ENCODE peak calls at places on chromosomes 6 and 20, in six cellular contexts. Q, J, V, X, R and L are unnamed samples.
A peak's percentile ranks its signal among the peaks of the same experiment; 100 is the strongest.

GRCh38 chr6:170091639-170092579 is 199.0 kb downstream of the DLL1 start:
- DNase-seq in Q (peak; percentile 9), J (no peak), V (no peak), X (no peak), R (no peak), L (no peak)

GRCh38 chr20:32274359-32274758 is 3.1 kb upstream of the KIF3B start:
- DNase-seq in Q (no peak), J (no peak), V (no peak), X (no peak), R (no peak), L (no peak)

GRCh38 chr6:7107578-7108195 is at the start of gene RREB1:
- DNase-seq in Q (peak; percentile 61), J (peak; percentile 62), V (peak; percentile 90), X (peak; percentile 93), R (peak; percentile 61), L (peak; percentile 74)

GRCh38 chr6:15608406-15608805 is 54.4 kb downstream of the DTNBP1 start:
- DNase-seq in Q (no peak), J (no peak), V (no peak), X (no peak), R (peak; percentile 66), L (no peak)

GRCh38 chr6:53830356-53830755 is 35.6 kb downstream of the LRRC1 start:
- DNase-seq in Q (no peak), J (no peak), V (no peak), X (no peak), R (no peak), L (no peak)

GRCh38 chr6:105468850-105469249 is 66.0 kb upstream of the PREP start:
- DNase-seq in Q (no peak), J (no peak), V (no peak), X (no peak), R (no peak), L (no peak)

GRCh38 chr20:57432874-57433491 is 41.8 kb downstream of the RBM38 start:
- DNase-seq in Q (peak; percentile 53), J (no peak), V (peak; percentile 98), X (peak; percentile 92), R (peak; percentile 31), L (peak; percentile 84)

GRCh38 chr6:4355241-4355640 is 219.9 kb upstream of the ECI2 start:
- DNase-seq in Q (no peak), J (no peak), V (no peak), X (no peak), R (peak; percentile 84), L (no peak)

GRCh38 chr20:63702751-63703470 is 4.9 kb downstream of the ARFRP1 start:
- DNase-seq in Q (no peak), J (no peak), V (peak; percentile 9), X (no peak), R (no peak), L (no peak)

GRCh38 chr6:69487688-69488087 is 309.1 kb downstream of the LMBRD1 start:
- DNase-seq in Q (no peak), J (no peak), V (peak; percentile 24), X (no peak), R (peak; percentile 0), L (no peak)

GRCh38 chr6:158554611-158555361 is 5.1 kb upstream of the TMEM181 start:
- DNase-seq in Q (no peak), J (no peak), V (no peak), X (no peak), R (no peak), L (no peak)

GRCh38 chr20:58342104-58342945 is 32.8 kb downstream of the RAB22A start:
- DNase-seq in Q (no peak), J (no peak), V (no peak), X (no peak), R (peak; percentile 29), L (no peak)

GRCh38 chr20:59526242-59527225 is 77.8 kb upstream of the PHACTR3 start:
- DNase-seq in Q (no peak), J (no peak), V (peak; percentile 29), X (no peak), R (peak; percentile 17), L (no peak)
- TF ChIP-seq CTCF in Q (no peak), J (peak; percentile 47), V (peak; percentile 52), X (no peak), R (no peak), L (no peak)

DNA sequence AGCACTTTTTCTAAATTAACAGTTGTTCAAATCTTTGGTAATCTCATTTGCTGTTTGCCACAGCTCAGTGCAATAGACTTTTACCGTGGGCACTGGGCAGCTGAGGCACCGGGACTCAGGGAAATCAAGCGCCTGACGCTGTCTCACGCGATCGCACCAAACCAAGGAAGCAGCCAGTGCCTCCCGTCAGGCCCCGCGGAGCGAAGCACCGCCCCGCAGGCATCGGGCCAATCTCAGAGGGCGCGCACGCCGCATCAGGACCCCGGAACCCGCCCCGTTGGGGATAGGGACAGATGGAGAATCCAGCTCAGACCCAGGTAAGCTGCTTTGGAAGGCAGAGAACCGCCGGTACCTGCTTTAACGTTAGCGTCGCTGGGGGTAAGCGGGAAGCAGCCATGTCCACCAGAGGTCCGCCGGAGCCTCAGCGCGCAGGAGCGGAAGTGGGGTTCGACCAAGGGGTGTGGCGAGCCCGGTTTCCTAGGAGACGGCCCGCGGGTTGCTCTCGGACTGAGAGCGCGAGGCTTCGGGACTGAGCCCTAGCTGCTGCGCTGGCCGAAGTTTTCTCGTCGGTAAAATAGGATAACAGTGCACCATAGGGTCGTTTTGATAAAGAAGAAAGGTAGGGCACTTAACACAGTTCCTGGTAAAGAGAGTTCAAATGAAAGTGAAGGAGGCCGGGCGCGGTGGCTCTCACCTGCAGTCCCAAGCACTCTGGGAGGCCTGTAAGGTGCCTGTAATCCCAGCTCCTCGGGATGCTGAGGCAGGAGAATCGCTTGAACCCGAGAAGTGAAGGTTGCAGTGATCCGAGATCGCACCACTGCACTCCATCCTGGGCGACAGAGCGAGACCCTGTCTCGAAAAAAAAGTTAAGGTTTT is at the start of gene LYRM2:
- DNase-seq in Q (peak; percentile 89), J (peak; percentile 94), V (peak; percentile 93), X (peak; percentile 91), R (peak; percentile 87), L (peak; percentile 94)
- TF ChIP-seq CTCF in Q (no peak), J (no peak), V (no peak), X (no peak), R (no peak), L (no peak)

GRCh38 chr20:15011631-15012030 is 674.2 kb upstream of the FLRT3 start:
- DNase-seq in Q (no peak), J (no peak), V (no peak), X (no peak), R (no peak), L (no peak)
- TF ChIP-seq CTCF in Q (no peak), J (no peak), V (no peak), X (no peak), R (no peak), L (no peak)

GRCh38 chr6:144778773-144779531 is 493.8 kb downstream of the UTRN start:
- DNase-seq in Q (no peak), J (no peak), V (no peak), X (peak; percentile 5), R (peak; percentile 1), L (no peak)
- TF ChIP-seq CTCF in Q (no peak), J (no peak), V (peak; percentile 9), X (no peak), R (no peak), L (no peak)

GRCh38 chr20:49508435-49509199 is 26.1 kb upstream of the KCNB1 start:
- DNase-seq in Q (no peak), J (peak; percentile 28), V (peak; percentile 64), X (peak; percentile 60), R (peak; percentile 52), L (peak; percentile 10)
- TF ChIP-seq CTCF in Q (no peak), J (peak; percentile 48), V (peak; percentile 39), X (no peak), R (peak; percentile 81), L (peak; percentile 60)

DNA sequence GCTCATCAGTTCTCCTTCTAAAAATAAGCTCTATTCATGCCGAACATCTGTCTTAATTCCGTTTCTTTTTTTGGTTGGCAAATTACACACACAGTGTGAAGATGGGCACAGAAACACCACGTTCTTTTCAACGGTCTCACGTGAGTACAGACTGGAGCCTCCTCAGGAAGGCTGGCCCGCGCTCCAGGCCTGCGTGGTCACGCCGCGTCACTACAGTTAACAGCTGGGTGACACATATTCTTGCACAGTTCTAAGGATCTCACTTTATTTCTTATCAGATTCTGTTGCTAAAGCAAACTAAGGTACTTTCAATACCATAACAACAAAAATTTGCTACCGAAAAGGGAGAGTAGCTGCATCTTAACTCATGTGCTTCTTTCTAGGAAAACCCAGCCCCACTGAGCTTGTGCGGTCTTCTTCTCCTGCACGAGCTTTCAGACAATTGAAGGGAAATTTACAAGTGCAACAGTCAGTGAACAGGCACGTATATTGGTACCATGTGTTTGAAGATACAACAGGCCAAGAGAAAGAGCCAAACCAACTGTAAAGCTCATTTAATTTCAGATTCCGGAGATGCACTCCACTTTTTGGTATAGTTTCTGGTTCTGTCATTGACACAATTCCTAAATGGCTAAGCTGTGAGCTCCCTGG is 55.6 kb upstream of the MPC1 start:
- DNase-seq in Q (no peak), J (no peak), V (no peak), X (no peak), R (no peak), L (no peak)
- TF ChIP-seq CTCF in Q (no peak), J (no peak), V (no peak), X (no peak), R (no peak), L (no peak)

GRCh38 chr6:120671519-120671918 is 662.8 kb downstream of the TBC1D32 start:
- DNase-seq in Q (no peak), J (peak; percentile 2), V (peak; percentile 2), X (no peak), R (peak; percentile 4), L (no peak)
- TF ChIP-seq CTCF in Q (no peak), J (no peak), V (no peak), X (no peak), R (no peak), L (no peak)

DNA sequence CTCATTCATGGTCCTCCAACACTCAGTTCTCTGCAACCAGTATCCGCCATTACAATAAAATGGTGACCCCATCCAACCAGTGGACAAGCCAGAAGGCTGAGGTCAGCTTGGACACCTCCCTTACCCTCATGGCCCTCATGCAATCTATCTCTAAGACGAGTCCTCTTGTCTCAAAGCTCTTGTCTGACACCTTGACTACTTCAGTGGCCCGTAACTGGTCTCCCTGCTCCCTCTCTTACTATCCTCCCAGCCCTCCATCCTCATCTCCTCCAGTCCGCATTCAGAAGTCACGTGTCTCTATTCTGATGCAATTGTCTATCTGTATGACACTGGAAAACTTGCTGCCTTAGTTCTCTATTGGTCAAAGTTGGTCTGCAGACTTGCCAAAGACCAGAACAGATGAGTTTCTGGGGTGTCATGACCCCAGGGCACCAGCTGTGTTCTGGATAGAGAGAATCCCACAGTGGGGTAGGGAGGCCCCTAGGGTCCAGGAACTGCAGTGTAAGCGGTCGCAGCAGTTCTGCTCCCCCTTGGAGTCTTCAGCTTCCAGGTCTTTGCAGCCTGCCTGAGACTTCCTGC is 59.6 kb upstream of the RNF24 start:
- DNase-seq in Q (no peak), J (no peak), V (peak; percentile 39), X (no peak), R (no peak), L (no peak)
- TF ChIP-seq CTCF in Q (no peak), J (no peak), V (no peak), X (no peak), R (no peak), L (no peak)